ENCODE peak calls at places on chromosomes 16 and 17, in ten cellular contexts. U is HCT116, F is Calu3, A is IMR-90, G is endothelial cell of umbilical vein, Q is AG04449, V is ascending aorta, S is progenitor cell of endocrine pancreas, R is WTC11, M is A549. N is an unnamed sample.

GRCh38 chr16:57700801-57701551 is 6.4 kb downstream of the DRC7 start:
- DNase-seq in R (no peak), F (no peak), S (no peak), U (no peak), M (no peak), Q (no peak), V (no peak), A (no peak), G (peak), N (peak)

GRCh38 chr17:64608571-64608981 is 53.5 kb downstream of the SMURF2 start:
- DNase-seq in S (no peak), Q (no peak), G (peak), V (no peak), R (no peak), U (no peak), F (no peak), A (peak), M (no peak), N (no peak)

GRCh38 chr17:10843806-10844205 is 5.9 kb upstream of the PIRT start:
- DNase-seq in F (peak), G (no peak), A (no peak), Q (no peak), U (no peak), M (no peak), R (no peak), V (no peak), S (no peak), N (peak)

GRCh38 chr17:40106760-40107265 is 6.4 kb upstream of the NR1D1 start:
- DNase-seq in F (no peak), R (peak), S (no peak), M (no peak), A (no peak), U (no peak), G (no peak), V (no peak), Q (no peak), N (no peak)

GRCh38 chr17:64256913-64257807 is 5.9 kb downstream of the TEX2 start:
- DNase-seq in Q (no peak), S (no peak), U (no peak), V (no peak), F (no peak), M (no peak), A (peak), G (no peak), R (no peak), N (no peak)

GRCh38 chr16:67349172-67349571 is 22.6 kb downstream of the LRRC36 start:
- DNase-seq in R (no peak), S (no peak), U (peak), F (no peak), M (no peak), G (peak), Q (no peak), A (peak), V (no peak), N (no peak)

GRCh38 chr16:22625948-22626347 is 115.3 kb downstream of the NPIPB5 start:
- DNase-seq in V (no peak), R (no peak), G (no peak), F (no peak), S (no peak), M (no peak), A (no peak), U (no peak), Q (no peak), N (no peak)

GRCh38 chr17:77441130-77441920 is 300.6 kb downstream of the SEC14L1 start:
- DNase-seq in R (no peak), G (no peak), Q (no peak), U (no peak), F (no peak), V (no peak), M (no peak), S (no peak), A (no peak), N (no peak)

GRCh38 chr16:56792960-56793359 is 63.0 kb downstream of the NUP93 start:
- DNase-seq in U (no peak), M (no peak), V (no peak), S (no peak), G (no peak), R (no peak), Q (no peak), F (no peak), A (no peak), N (no peak)

GRCh38 chr17:76556759-76557367 is 17.0 kb downstream of the PRCD start:
- DNase-seq in Q (no peak), V (no peak), S (no peak), A (peak), G (no peak), F (no peak), R (no peak), M (no peak), U (no peak), N (no peak)

GRCh38 chr17:72517413-72518237 is 396.8 kb downstream of the SOX9 start:
- DNase-seq in G (no peak), U (no peak), S (no peak), V (no peak), A (no peak), M (no peak), F (no peak), Q (no peak), R (no peak), N (no peak)

GRCh38 chr17:54172654-54173316 is 350.1 kb downstream of the KIF2B start:
- DNase-seq in G (no peak), S (no peak), M (peak), R (peak), U (no peak), V (no peak), Q (no peak), F (peak), A (no peak), N (peak)

GRCh38 chr17:45235071-45236001 is 13.7 kb downstream of the FMNL1 start:
- DNase-seq in U (peak), S (peak), G (peak), V (no peak), R (peak), F (peak), Q (peak), M (peak), A (peak), N (peak)

GRCh38 chr17:45233423-45233924 is 11.8 kb downstream of the FMNL1 start:
- DNase-seq in U (no peak), S (no peak), Q (no peak), R (no peak), A (no peak), G (no peak), F (no peak), M (no peak), V (no peak), N (no peak)

GRCh38 chr17:45236002-45236606 is 14.4 kb downstream of the FMNL1 start:
- DNase-seq in M (no peak), Q (no peak), V (no peak), S (no peak), U (no peak), A (no peak), F (no peak), R (no peak), G (no peak), N (no peak)

GRCh38 chr17:45232514-45233422 is 11.1 kb downstream of the FMNL1 start:
- DNase-seq in A (no peak), G (no peak), V (no peak), U (no peak), M (no peak), R (no peak), F (no peak), S (no peak), Q (no peak), N (no peak)

GRCh38 chr17:45234641-45235040 is 13.0 kb downstream of the FMNL1 start:
- DNase-seq in G (no peak), R (peak), A (no peak), F (peak), Q (no peak), M (no peak), U (no peak), V (no peak), S (no peak), N (no peak)
- TF ChIP-seq CTCF in G (peak), R (no peak), A (peak), F (peak), Q (peak), M (peak), U (peak), V (no peak), S (peak), N (peak)

GRCh38 chr16:49000594-49000993 is 281.0 kb downstream of the CBLN1 start:
- DNase-seq in F (no peak), R (peak), G (no peak), A (no peak), S (no peak), Q (no peak), U (peak), V (no peak), M (no peak), N (no peak)
- TF ChIP-seq CTCF in F (peak), R (peak), G (no peak), A (peak), S (peak), Q (no peak), U (peak), V (no peak), M (peak), N (peak)

GRCh38 chr16:73743665-73744496 is 552.7 kb upstream of the PSMD7 start:
- DNase-seq in V (no peak), S (no peak), F (no peak), G (no peak), M (no peak), Q (no peak), R (peak), U (no peak), A (no peak), N (no peak)
- TF ChIP-seq CTCF in V (no peak), S (peak), F (no peak), G (no peak), M (no peak), Q (no peak), R (peak), U (no peak), A (no peak), N (peak)

DNA sequence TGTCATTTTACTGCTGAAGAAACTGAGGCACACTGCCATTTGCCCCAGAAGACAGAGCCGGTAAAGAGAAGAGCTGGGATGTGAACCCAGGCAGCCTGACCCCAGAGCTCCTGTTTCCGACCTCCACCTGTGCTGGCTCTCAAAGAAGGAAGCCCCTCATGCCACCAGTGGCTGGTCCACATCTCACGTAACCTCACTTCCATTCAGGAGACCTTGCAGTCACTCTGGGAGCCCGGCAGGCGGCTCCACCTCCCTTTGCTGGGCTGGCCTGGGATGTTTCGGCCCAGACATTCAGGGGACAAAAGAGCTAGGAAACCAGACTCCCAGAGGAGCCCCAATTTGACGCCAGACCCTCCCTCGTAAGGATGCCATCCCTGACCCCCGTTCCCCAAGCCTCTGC is 2.9 kb downstream of the TAF1C start:
- DNase-seq in G (peak), S (no peak), F (no peak), Q (no peak), V (no peak), R (no peak), M (peak), A (no peak), U (no peak), N (no peak)
- TF ChIP-seq CTCF in G (peak), S (no peak), F (no peak), Q (no peak), V (no peak), R (no peak), M (peak), A (no peak), U (no peak), N (no peak)

DNA sequence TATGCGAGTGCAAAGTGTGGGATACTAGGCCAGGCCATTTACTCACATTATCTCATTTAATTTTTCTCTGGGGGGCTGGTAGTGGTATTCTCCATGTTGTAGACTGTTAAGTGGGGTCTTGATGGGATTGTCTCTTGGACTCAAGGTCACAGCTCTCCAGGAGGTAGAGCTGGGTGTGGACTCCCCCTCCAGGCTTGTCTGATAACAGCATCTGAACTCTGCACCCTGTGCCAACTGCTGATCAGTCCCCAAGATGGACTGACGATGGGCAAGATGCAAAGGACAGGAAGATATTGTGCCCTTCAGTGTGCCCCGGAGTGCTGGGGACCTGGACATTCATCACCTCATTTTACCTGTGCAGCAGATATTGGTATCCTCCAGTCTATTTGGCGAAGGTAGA is 147.8 kb downstream of the MSI2 start:
- DNase-seq in G (no peak), R (no peak), V (no peak), A (no peak), S (no peak), U (peak), Q (no peak), M (peak), F (no peak), N (no peak)
- TF ChIP-seq CTCF in G (peak), R (no peak), V (no peak), A (no peak), S (no peak), U (peak), Q (no peak), M (peak), F (no peak), N (no peak)

DNA sequence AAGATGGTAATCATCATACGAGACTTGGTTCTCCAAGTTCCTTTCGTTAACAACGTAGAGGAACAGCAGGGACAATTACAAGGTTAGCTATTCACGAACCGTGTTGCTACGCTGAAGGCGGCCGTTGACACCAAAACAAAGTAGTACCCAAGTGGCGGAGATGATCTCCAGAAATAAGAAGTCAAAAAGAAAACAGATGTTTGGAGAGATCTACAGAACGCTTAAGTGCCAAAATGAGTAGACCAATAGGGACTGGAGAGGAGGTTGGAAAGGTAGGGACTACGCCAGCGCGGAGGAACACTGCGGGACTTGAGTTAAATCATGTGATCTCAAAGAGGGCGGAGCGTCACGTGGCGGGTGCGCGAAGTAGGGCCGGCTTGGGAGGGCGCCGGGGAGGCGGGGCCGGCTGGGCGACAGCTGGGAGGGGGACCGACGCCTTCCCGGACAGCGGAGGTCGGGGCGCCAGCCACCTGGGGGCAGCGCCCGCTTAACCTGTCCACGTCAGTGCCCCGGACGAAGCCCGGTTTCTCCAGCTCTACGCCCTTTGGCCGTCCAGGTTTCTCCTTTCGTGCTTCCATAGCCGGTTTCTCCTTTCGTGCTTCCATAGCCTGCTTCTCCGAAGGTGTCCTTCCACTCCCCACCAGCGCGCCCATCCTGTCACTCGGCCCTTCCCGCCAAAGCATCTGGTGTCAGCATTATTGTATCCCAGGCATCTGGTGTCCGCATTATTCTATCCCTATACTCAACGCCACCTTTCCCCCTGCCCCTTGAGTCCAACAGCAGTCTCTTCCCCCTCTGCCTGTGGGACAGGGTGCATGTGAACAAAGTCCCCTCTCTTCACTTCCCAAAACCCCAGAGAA is 698 bp upstream of the GABARAP start:
- DNase-seq in Q (peak), U (peak), S (peak), A (peak), F (peak), R (peak), G (peak), M (peak), V (peak), N (peak)
- TF ChIP-seq CTCF in Q (no peak), U (no peak), S (peak), A (no peak), F (no peak), R (no peak), G (no peak), M (no peak), V (no peak), N (no peak)

GRCh38 chr17:11908711-11909146 is 88.5 kb downstream of the ZNF18 start:
- DNase-seq in G (no peak), A (no peak), R (no peak), Q (no peak), U (no peak), V (no peak), M (no peak), S (no peak), F (no peak), N (no peak)

GRCh38 chr17:11909348-11909747 is 87.9 kb downstream of the ZNF18 start:
- DNase-seq in A (no peak), V (no peak), Q (no peak), U (no peak), S (no peak), F (no peak), R (peak), G (no peak), M (no peak), N (no peak)
- TF ChIP-seq CTCF in A (no peak), V (no peak), Q (no peak), U (no peak), S (peak), F (no peak), R (peak), G (no peak), M (no peak), N (no peak)